ENCODE peak calls at places on chromosomes 4 and X, in eight cellular contexts. O, B, L, P, G, M, W and C are unnamed samples.

GRCh38 chr4:38233727-38234478 is 273.7 kb downstream of the PTTG2 start:
- DNase-seq in O (peak), B (peak), L (no peak), P (no peak), G (peak), M (no peak), W (no peak), C (peak)

GRCh38 chrX:41144873-41145272 is 59.6 kb downstream of the USP9X start:
- DNase-seq in O (no peak), B (no peak), L (no peak), P (no peak), G (no peak), M (no peak), W (no peak), C (no peak)

GRCh38 chr4:75634951-75635350 is 4.6 kb upstream of the CDKL2 start:
- DNase-seq in O (no peak), B (no peak), L (peak), P (no peak), G (no peak), M (no peak), W (no peak), C (no peak)

GRCh38 chrX:15206306-15206705 is 63.6 kb downstream of the ASB9 start:
- DNase-seq in O (no peak), B (peak), L (no peak), P (no peak), G (no peak), M (no peak), W (no peak), C (no peak)

GRCh38 chrX:3663576-3664290 is 49.7 kb downstream of the PRKX start:
- DNase-seq in O (peak), B (no peak), L (no peak), P (no peak), G (peak), M (no peak), W (no peak), C (peak)

GRCh38 chr4:112854420-112854819 is 195.0 kb upstream of the ANK2 start:
- DNase-seq in O (no peak), B (no peak), L (no peak), P (no peak), G (no peak), M (no peak), W (no peak), C (no peak)

GRCh38 chr4:113832795-113833194 is 71.3 kb upstream of the CAMK2D start:
- DNase-seq in O (no peak), B (no peak), L (no peak), P (no peak), G (no peak), M (no peak), W (no peak), C (no peak)

GRCh38 chr4:183760326-183760725 is 101.2 kb downstream of the TRAPPC11 start:
- DNase-seq in O (no peak), B (peak), L (no peak), P (no peak), G (no peak), M (no peak), W (no peak), C (no peak)

GRCh38 chrX:111095974-111096870 is at the start of gene PAK3:
- DNase-seq in O (peak), B (peak), L (peak), P (no peak), G (no peak), M (no peak), W (peak), C (no peak)

GRCh38 chrX:24305905-24306304 is 8.0 kb downstream of the SUPT20HL2 start:
- DNase-seq in O (no peak), B (no peak), L (no peak), P (no peak), G (no peak), M (no peak), W (no peak), C (no peak)

GRCh38 chrX:121854614-121854911 is 807.2 kb downstream of the GLUD2 start:
- DNase-seq in O (no peak), B (no peak), L (no peak), P (no peak), G (no peak), M (no peak), W (no peak), C (no peak)

GRCh38 chrX:318739-319578 is at the start of gene GTPBP6:
- DNase-seq in O (peak), B (peak), L (peak), P (peak), G (peak), M (peak), W (peak), C (peak)

GRCh38 chrX:320126-320783 is 1.7 kb upstream of the GTPBP6 start:
- DNase-seq in O (peak), B (peak), L (no peak), P (no peak), G (peak), M (no peak), W (peak), C (no peak)

GRCh38 chrX:327660-328126 is 9.1 kb upstream of the GTPBP6 start:
- DNase-seq in O (peak), B (no peak), L (no peak), P (no peak), G (no peak), M (no peak), W (no peak), C (peak)

GRCh38 chrX:319579-320125 is 1.1 kb upstream of the GTPBP6 start:
- DNase-seq in O (peak), B (peak), L (no peak), P (no peak), G (no peak), M (no peak), W (no peak), C (no peak)

GRCh38 chrX:323721-324628 is 5.4 kb upstream of the GTPBP6 start:
- DNase-seq in O (peak), B (peak), L (peak), P (no peak), G (peak), M (no peak), W (peak), C (peak)
- TF ChIP-seq CTCF in O (no peak), B (no peak), L (peak), P (no peak), G (no peak), M (no peak), W (no peak), C (peak)

GRCh38 chrX:50920132-50920531 is 9.6 kb downstream of the BMP15 start:
- DNase-seq in O (no peak), B (peak), L (peak), P (no peak), G (no peak), M (no peak), W (peak), C (no peak)
- TF ChIP-seq CTCF in O (peak), B (no peak), L (peak), P (no peak), G (no peak), M (no peak), W (peak), C (no peak)

DNA sequence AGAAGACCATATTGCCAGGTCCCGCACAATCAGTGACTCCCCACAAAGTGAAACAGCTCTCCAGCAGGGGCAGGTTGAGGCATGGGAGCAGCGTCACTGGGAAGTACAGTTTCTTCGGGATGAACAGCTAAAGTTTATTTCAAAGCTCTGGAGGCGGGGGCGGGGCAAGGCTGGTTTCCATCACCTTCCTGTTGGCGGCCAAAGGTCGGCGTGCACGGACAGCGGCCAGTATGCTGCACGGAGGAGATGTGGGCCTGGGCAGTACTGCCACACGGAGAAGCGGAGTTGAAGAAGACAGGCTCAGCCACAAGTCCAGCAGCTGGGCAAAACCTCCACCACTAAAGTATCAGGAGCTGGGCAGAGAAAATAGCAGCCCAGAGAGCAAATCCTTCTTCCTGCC is 964 bp upstream of the ZNF518B start:
- DNase-seq in O (no peak), B (peak), L (no peak), P (no peak), G (no peak), M (no peak), W (no peak), C (no peak)
- TF ChIP-seq CTCF in O (no peak), B (no peak), L (no peak), P (no peak), G (no peak), M (no peak), W (no peak), C (no peak)

GRCh38 chr4:39384563-39384962 is 18.4 kb upstream of the RFC1 start:
- DNase-seq in O (no peak), B (no peak), L (no peak), P (no peak), G (no peak), M (no peak), W (no peak), C (no peak)

DNA sequence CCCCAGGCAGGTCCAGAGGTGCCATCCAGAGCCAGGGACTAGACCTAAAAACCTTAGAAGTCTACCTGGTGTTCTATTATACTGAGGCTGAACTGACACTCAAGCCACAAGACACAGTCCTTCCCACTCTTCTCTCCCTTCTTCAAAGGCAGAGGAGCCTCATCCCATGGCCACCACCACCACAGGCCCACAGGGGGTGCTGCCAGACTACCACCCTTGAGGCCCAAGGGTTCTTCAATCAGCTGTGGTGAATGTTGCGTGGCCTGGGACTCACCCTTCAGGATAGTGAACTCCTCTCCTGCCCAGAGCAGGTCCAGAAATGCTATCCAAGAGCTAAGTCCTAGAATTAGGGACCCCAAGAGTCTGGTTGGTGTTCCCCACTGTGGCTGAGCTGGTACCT is 17.5 kb upstream of the RFC1 start:
- DNase-seq in O (no peak), B (peak), L (no peak), P (no peak), G (no peak), M (no peak), W (no peak), C (no peak)
- TF ChIP-seq CTCF in O (no peak), B (no peak), L (no peak), P (no peak), G (no peak), M (peak), W (no peak), C (no peak)

GRCh38 chr4:108149588-108150380 is 18.9 kb downstream of the LEF1 start:
- DNase-seq in O (no peak), B (no peak), L (peak), P (no peak), G (no peak), M (no peak), W (no peak), C (no peak)

GRCh38 chr4:108148316-108148715 is 20.4 kb downstream of the LEF1 start:
- DNase-seq in O (no peak), B (no peak), L (no peak), P (no peak), G (no peak), M (no peak), W (no peak), C (no peak)

GRCh38 chr4:108156391-108156790 is 12.3 kb downstream of the LEF1 start:
- DNase-seq in O (no peak), B (no peak), L (no peak), P (no peak), G (no peak), M (no peak), W (no peak), C (no peak)

GRCh38 chr4:108155373-108155772 is 13.4 kb downstream of the LEF1 start:
- DNase-seq in O (no peak), B (no peak), L (no peak), P (no peak), G (peak), M (peak), W (no peak), C (no peak)

DNA sequence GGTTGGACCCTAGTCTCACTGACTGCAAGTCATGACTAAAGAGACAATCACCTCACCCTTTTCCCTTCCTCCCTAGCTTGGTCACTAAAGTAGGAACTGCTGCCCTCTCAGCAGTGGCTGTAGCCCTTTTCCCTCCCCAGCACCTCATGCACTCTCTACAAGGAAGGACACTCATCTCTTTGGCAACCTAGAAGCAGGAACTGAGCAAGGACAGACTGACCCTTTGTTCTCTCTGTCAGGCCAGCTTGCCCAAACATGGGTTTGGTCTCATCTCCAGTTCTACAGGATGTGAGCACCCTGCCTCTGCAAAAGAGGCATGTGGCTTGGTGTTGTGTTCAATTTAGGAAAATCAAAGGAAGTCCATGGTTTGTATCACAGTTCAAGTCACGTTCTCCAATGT is 15.8 kb downstream of the LEF1 start:
- DNase-seq in O (no peak), B (no peak), L (no peak), P (no peak), G (no peak), M (no peak), W (no peak), C (no peak)
- TF ChIP-seq CTCF in O (no peak), B (no peak), L (no peak), P (no peak), G (no peak), M (no peak), W (no peak), C (no peak)

GRCh38 chrX:6382284-6382683 is 152.6 kb downstream of the VCX3A start:
- DNase-seq in O (no peak), B (peak), L (no peak), P (no peak), G (no peak), M (no peak), W (no peak), C (no peak)
- TF ChIP-seq CTCF in O (no peak), B (no peak), L (no peak), P (no peak), G (no peak), M (no peak), W (no peak), C (no peak)

DNA sequence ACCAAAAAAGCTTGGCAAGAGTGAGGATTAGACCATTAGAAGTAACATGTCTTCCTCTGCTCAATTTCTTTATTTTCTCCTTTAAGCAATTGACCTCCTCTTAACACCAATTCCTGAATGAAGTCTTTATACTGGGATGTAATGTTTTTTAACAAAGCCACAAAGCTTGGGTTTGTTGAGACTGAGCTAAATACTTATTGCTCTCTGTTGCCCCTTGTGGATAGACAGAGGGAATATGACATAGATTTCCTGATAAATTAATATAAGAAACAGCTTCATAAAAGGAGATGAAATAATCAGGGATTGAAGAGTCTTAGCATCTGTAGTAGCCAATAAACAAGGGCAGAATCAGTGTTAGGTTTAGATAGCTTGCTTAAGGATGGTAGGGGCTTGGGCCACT is 57.6 kb downstream of the CCDC160 start:
- DNase-seq in O (no peak), B (no peak), L (peak), P (no peak), G (peak), M (no peak), W (peak), C (no peak)
- TF ChIP-seq CTCF in O (no peak), B (no peak), L (peak), P (no peak), G (no peak), M (no peak), W (peak), C (no peak)

DNA sequence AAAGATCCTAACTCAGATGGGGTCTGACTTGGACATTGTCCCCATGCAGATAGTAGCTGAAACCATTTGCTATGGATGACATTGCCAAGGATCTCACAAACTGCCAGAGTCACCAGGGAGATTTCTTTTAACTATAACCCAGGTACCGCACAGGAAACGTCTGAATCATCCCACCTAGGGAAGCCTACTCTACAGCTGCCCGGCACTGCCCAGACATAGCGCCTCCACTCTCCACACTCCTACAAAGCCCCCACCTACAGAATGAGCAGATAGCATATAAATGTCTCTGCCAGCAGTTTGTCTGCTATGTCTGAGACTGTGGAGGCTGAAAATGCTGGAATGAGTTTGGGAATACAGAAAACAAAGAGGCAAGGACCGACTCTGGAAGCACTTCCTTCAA is 32.3 kb downstream of the TRIM61 start:
- DNase-seq in O (no peak), B (no peak), L (no peak), P (no peak), G (no peak), M (no peak), W (no peak), C (no peak)
- TF ChIP-seq CTCF in O (no peak), B (no peak), L (no peak), P (no peak), G (no peak), M (no peak), W (no peak), C (no peak)

DNA sequence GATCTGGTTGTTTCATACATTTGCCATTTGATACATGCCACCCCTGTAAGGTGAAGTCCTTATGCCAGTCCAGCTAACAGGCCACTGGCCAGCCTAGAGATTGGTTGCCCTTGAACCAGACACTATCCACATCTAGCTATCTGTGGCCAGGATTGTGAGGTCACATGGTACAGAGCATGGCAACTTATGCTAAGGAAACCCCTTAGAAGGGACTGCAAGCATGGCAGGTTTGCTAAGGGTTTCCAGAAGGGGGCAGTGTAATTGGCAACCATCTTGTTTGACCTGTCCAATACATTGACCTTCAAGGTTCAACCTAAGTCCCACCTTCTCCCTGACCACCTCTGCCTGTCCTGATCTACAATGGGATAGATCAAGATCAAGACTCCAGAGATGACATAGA is 47.5 kb downstream of the SMC1A start:
- DNase-seq in O (no peak), B (no peak), L (no peak), P (no peak), G (peak), M (no peak), W (no peak), C (no peak)
- TF ChIP-seq CTCF in O (no peak), B (no peak), L (no peak), P (no peak), G (peak), M (peak), W (no peak), C (peak)

GRCh38 chr4:47031011-47031678 is at the start of gene GABRB1:
- DNase-seq in O (peak), B (peak), L (peak), P (no peak), G (no peak), M (no peak), W (peak), C (no peak)

GRCh38 chr4:47031713-47032404 is 492 bp downstream of the GABRB1 start:
- DNase-seq in O (no peak), B (no peak), L (no peak), P (peak), G (no peak), M (no peak), W (peak), C (no peak)

GRCh38 chr4:47038263-47038662 is 6.9 kb downstream of the GABRB1 start:
- DNase-seq in O (no peak), B (no peak), L (no peak), P (no peak), G (no peak), M (no peak), W (no peak), C (no peak)

DNA sequence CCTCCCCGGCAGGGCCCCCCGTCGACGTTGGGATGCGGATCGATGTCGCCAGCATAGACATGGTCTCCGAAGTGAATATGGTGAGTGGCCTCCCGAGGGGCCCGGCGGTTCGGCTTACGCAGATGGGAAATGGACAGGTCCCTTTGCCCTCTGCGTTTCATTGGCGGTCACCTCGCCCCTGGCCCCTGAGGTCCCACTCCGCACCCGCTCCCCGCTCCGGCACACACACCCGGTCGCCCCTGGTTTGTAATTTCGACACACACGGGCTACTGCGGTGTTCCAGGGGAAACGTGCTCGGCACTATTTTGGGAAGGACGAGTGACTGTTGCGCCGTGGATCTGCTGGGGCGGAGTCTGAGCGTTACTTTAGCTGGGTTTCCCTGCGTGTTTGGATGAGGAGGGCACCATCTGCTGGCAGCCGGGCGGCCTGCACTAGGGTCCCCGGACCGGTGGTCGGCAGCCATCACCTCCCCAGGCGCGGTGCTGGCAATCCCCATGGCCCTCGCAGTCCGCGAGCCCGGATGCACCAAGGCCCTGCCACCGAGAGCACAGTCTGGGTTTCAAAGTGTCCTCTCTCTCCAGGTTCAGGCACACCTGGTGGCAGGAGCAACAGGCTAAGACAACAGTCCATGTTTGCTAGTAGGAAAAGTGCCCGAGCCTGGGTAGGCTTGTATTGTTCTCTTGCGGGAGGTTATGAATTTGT is 1.2 kb downstream of the GABRB1 start:
- DNase-seq in O (peak), B (peak), L (peak), P (peak), G (peak), M (no peak), W (peak), C (no peak)
- TF ChIP-seq CTCF in O (peak), B (peak), L (peak), P (peak), G (peak), M (peak), W (peak), C (peak)